ENCODE peak calls at places on chromosomes 11 and 22, in five cellular contexts. M is CD4-positive, alpha-beta T cell; N is left ventricle myocardium inferior; X is fibroblast of pulmonary artery; O is endothelial cell of umbilical vein. H is an unnamed sample.

GRCh38 chr22:40714514-40714966 is 35.3 kb downstream of the MCHR1 start:
- DNase-seq in M (no peak), N (no peak), X (peak), O (peak), H (peak)

GRCh38 chr22:50267591-50268390 is 2.4 kb downstream of the MAPK11 start:
- DNase-seq in M (peak), N (peak), X (peak), O (peak), H (no peak)

GRCh38 chr11:12074529-12075195 is 35.7 kb upstream of the MICAL2 start:
- DNase-seq in M (no peak), N (no peak), X (no peak), O (no peak), H (no peak)

GRCh38 chr11:126115820-126116319 is 53.2 kb upstream of the CDON start:
- DNase-seq in M (no peak), N (peak), X (peak), O (peak), H (no peak)

GRCh38 chr11:20374746-20375305 is 11.3 kb downstream of the HTATIP2 start:
- DNase-seq in M (no peak), N (no peak), X (peak), O (no peak), H (no peak)

GRCh38 chr22:33126881-33127280 is 68.7 kb upstream of the SYN3 start:
- DNase-seq in M (no peak), N (no peak), X (peak), O (no peak), H (no peak)

GRCh38 chr22:49659924-49660315 is 167.8 kb downstream of the BRD1 start:
- DNase-seq in M (no peak), N (no peak), X (no peak), O (no peak), H (no peak)

GRCh38 chr11:2462986-2463765 is 18.4 kb downstream of the KCNQ1 start:
- DNase-seq in M (no peak), N (peak), X (no peak), O (no peak), H (no peak)

GRCh38 chr11:13552784-13553183 is 57.0 kb upstream of the PTH start:
- DNase-seq in M (no peak), N (no peak), X (no peak), O (no peak), H (no peak)

GRCh38 chr11:11731311-11732083 is 109.7 kb upstream of the GALNT18 start:
- DNase-seq in M (no peak), N (no peak), X (peak), O (no peak), H (no peak)

GRCh38 chr11:82927264-82927880 is 25.8 kb downstream of the DDIAS start:
- DNase-seq in M (no peak), N (no peak), X (peak), O (peak), H (no peak)

GRCh38 chr11:1109918-1110705 is 35.4 kb downstream of the MUC2 start:
- DNase-seq in M (no peak), N (peak), X (no peak), O (no peak), H (no peak)

GRCh38 chr22:20464096-20464614 is 26.5 kb upstream of the SCARF2 start:
- DNase-seq in M (peak), N (no peak), X (no peak), O (no peak), H (no peak)

GRCh38 chr11:67649634-67650540 is 643 bp downstream of the ACY3 start:
- DNase-seq in M (no peak), N (no peak), X (no peak), O (no peak), H (no peak)

GRCh38 chr11:86551286-86551685 is 121.1 kb downstream of the ME3 start:
- DNase-seq in M (no peak), N (no peak), X (peak), O (peak), H (no peak)

GRCh38 chr22:30020511-30020910 is 59.8 kb upstream of the HORMAD2 start:
- DNase-seq in M (no peak), N (no peak), X (no peak), O (no peak), H (no peak)

GRCh38 chr11:101430236-101430635 is 153.6 kb downstream of the TRPC6 start:
- DNase-seq in M (no peak), N (no peak), X (no peak), O (no peak), H (no peak)
- TF ChIP-seq CTCF in M (no peak), N (no peak), X (no peak), O (no peak), H (no peak)

GRCh38 chr11:61817471-61818202 is 834 bp upstream of the FADS1 start:
- DNase-seq in M (no peak), N (no peak), X (no peak), O (no peak), H (no peak)

GRCh38 chr11:61816736-61817455 is at the start of gene FADS1:
- DNase-seq in M (peak), N (peak), X (peak), O (peak), H (peak)

GRCh38 chr11:61814958-61815789 is 1.6 kb downstream of the FADS1 start:
- DNase-seq in M (no peak), N (peak), X (peak), O (peak), H (peak)

GRCh38 chr11:61814242-61814957 is 2.4 kb downstream of the FADS1 start:
- DNase-seq in M (no peak), N (no peak), X (peak), O (no peak), H (no peak)

DNA sequence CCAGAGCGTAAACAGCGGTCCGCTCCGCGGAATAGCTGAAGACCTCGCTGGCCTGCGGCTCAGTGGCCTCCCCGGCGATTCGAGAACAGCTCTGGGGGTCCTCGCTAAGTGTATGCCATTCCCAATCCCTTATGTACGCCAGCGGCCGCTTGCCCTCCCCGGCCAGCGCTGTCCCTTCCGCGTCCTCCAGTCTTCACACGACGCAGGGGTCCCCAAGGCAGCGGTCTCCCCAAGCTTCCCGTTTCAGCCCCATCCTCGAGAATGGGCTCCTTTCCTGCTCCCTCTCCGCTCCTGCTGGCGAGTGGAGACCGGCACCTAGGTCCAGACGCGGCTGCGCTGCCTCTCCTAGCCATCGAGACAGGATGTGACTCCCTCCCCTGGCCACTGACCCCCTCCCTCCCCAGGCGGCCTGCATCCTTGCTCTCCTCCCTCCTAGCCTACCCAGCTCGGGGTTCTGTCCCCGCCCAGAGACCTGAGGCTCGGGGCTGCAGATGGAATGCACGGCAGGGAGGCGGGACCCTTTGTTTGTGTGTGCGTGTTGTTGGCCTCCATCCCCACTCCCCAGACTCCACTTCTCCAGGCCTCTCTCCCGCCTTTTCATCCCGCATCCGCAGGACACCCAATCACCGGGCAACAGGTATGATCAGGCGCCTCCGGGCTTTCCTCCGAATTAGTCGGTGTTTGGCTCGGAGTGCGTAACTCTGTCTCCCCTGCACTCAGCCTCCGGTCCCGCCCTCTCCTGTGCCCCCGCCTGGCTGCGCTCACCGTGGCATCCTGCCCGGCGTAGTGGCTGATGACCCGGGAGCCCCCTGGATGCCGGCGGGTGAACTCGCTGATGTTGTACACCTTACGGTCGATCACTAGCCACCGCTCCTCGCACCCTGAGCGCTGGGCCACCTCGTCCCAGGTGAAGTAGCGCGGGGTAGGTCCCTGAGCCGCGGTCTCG is 740 bp downstream of the FADS1 start:
- DNase-seq in M (peak), N (peak), X (peak), O (peak), H (peak)
- TF ChIP-seq CTCF in M (no peak), N (no peak), X (no peak), O (no peak), H (no peak)

GRCh38 chr11:18785416-18785815 is 6.2 kb downstream of the PTPN5 start:
- DNase-seq in M (no peak), N (no peak), X (no peak), O (no peak), H (no peak)
- TF ChIP-seq CTCF in M (no peak), N (no peak), X (no peak), O (no peak), H (no peak)

DNA sequence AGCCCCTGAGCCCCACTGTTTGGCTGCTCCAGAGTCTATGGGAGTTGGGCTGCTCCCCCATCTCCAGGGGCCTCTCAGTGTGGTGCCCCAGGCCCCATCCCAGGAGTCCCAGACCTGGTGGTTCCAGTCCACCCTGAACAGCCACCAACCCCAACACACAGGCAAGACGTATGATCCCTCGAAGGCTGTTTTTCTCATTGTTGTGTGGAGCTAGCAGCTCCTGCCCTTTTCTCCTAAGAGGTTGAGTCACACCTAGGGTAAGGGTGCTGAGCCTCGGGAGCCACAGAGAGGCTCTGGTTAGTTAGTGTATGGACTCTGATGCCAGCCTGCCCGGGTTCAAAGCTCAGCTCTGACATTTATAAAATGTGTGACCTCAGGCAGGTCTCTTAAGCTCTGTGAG is 47.1 kb downstream of the FBLN1 start:
- DNase-seq in M (no peak), N (no peak), X (no peak), O (no peak), H (no peak)
- TF ChIP-seq CTCF in M (no peak), N (no peak), X (no peak), O (no peak), H (no peak)

GRCh38 chr11:119729581-119730346 is 764 bp upstream of the NECTIN1 start:
- DNase-seq in M (no peak), N (peak), X (peak), O (peak), H (no peak)
- TF ChIP-seq CTCF in M (peak), N (peak), X (no peak), O (no peak), H (peak)

GRCh38 chr11:116217006-116217405 is 555.8 kb downstream of the BUD13 start:
- DNase-seq in M (no peak), N (peak), X (peak), O (peak), H (no peak)
- TF ChIP-seq CTCF in M (peak), N (peak), X (peak), O (peak), H (no peak)

DNA sequence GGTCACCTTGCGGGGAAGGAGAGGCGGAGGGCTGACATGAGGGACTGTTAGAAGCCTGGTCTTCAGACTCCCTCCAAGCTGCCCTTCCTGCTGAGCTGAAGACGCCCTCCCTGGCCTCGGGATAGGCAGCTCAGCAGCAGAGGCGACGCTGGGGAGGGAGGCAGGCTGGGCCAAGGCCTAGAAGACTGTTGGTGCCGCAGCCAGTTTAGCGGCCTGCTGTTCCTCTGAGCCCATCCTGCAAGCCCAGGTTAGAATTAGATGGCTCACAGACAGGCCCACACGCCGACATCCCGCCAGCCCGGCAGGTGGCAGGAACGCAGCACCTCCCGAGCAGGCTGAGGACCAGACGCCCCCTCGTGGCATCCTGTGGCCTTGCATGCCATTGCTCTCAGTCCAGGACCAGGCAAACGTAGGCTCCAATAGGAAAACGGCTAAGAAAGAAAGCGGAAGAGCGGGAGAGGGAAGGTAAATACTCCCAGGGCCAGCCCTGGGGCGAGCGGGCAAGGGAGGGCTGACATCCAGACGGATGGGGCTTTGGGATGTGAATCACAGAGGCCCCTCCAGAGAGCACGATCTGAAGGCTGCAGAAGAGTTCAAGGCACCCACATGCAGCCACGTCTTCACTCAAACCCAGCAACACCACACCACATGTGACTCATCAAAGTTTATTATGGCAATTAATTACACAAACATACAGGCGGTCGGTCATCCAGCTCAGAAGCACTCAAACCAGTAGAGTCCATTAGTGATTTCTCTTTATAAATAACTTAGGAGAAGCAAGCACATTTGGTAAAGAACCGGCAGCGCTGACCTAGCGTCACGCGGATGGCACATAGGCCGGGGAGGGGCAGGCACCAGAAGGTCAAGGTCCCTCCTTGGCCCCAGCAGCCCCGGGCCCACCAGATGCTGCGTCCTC is 27.6 kb downstream of the CD5 start:
- DNase-seq in M (peak), N (peak), X (peak), O (peak), H (peak)
- TF ChIP-seq CTCF in M (peak), N (peak), X (peak), O (peak), H (peak)